ENCODE peak calls at places on chromosomes 7 and 10, in ten cellular contexts. S is activated CD4-positive, alpha-beta memory T cell treated with anti-CD3 and anti-CD28 coated beads for 36 hours; T is GM04503; V is non-pigmented ciliary epithelial cell; X is A549; R is stimulated activated CD8-positive, alpha-beta memory T cell treated with anti-CD3 and anti-CD28 coated beads, Interleukin-2, amount 100 ng/mL, for 1 hour; C is iPS DF 19.7; J is germinal center; P is SK-N-SH; W is GM12865. D is an unnamed sample.

GRCh38 chr10:123140164-123140982 is 4.6 kb downstream of the HMX3 start:
- DNase-seq in S (peak; percentile 38), T (no peak), V (no peak), X (peak; percentile 38), R (no peak), C (no peak), J (no peak), P (peak; percentile 50), W (no peak), D (peak; percentile 51)

GRCh38 chr7:51727441-51727840 is 410.8 kb upstream of the COBL start:
- DNase-seq in S (no peak), T (no peak), V (no peak), X (no peak), R (no peak), C (no peak), J (no peak), P (no peak), W (no peak), D (no peak)

GRCh38 chr10:71287456-71287855 is 31.6 kb upstream of the SLC29A3 start:
- DNase-seq in S (no peak), T (no peak), V (no peak), X (no peak), R (no peak), C (no peak), J (no peak), P (no peak), W (no peak), D (no peak)

GRCh38 chr10:30728127-30728526 is 98.6 kb upstream of the LYZL2 start:
- DNase-seq in S (no peak), T (no peak), V (no peak), X (no peak), R (no peak), C (no peak), J (no peak), P (no peak), W (no peak), D (no peak)

GRCh38 chr10:51770719-51771118 is 71.3 kb upstream of the CSTF2T start:
- DNase-seq in S (no peak), T (no peak), V (no peak), X (peak; percentile 1), R (no peak), C (no peak), J (no peak), P (no peak), W (no peak), D (no peak)

GRCh38 chr10:10591682-10592412 is 425.8 kb upstream of the CELF2 start:
- DNase-seq in S (no peak), T (no peak), V (no peak), X (no peak), R (no peak), C (no peak), J (no peak), P (no peak), W (no peak), D (no peak)

GRCh38 chr7:128909605-128910568 is 622 bp downstream of the KCP start:
- DNase-seq in S (no peak), T (no peak), V (no peak), X (no peak), R (no peak), C (no peak), J (no peak), P (peak; percentile 70), W (no peak), D (no peak)

GRCh38 chr7:33186187-33186586 is 56.8 kb downstream of the BBS9 start:
- DNase-seq in S (no peak), T (no peak), V (peak; percentile 18), X (peak; percentile 22), R (no peak), C (no peak), J (no peak), P (no peak), W (no peak), D (no peak)

GRCh38 chr7:36309301-36309700 is 80.4 kb upstream of the ANLN start:
- DNase-seq in S (no peak), T (no peak), V (no peak), X (no peak), R (no peak), C (no peak), J (no peak), P (peak; percentile 9), W (no peak), D (no peak)

GRCh38 chr7:98571986-98572385 is 45.1 kb upstream of the NPTX2 start:
- DNase-seq in S (no peak), T (no peak), V (no peak), X (no peak), R (no peak), C (no peak), J (no peak), P (no peak), W (no peak), D (no peak)